ENCODE peak calls at places on chromosome 13, in eight cellular contexts. Z is cardiac muscle cell, E is brain microvascular endothelial cell, F is left lung, P is PC-9, U is A549, O is transverse colon, Q is lower leg skin. C is an unnamed sample.

GRCh38 chr13:76884167-76884566 is 2.0 kb downstream of the KCTD12 start:
- DNase-seq in Z (peak; percentile 73), E (peak; percentile 29), F (peak; percentile 65), P (no peak), U (no peak), O (peak; percentile 17), Q (no peak), C (no peak)

GRCh38 chr13:93561553-93561952 is 334.9 kb downstream of the GPC6 start:
- DNase-seq in Z (no peak), E (no peak), F (no peak), P (no peak), U (no peak), O (no peak), Q (no peak), C (no peak)

GRCh38 chr13:35388456-35388855 is 88.0 kb downstream of the MAB21L1 start:
- DNase-seq in Z (peak; percentile 3), E (no peak), F (no peak), P (no peak), U (no peak), O (no peak), Q (no peak), C (no peak)

GRCh38 chr13:80337011-80337688 is 3.8 kb downstream of the SPRY2 start:
- DNase-seq in Z (peak; percentile 27), E (no peak), F (no peak), P (no peak), U (no peak), O (peak; percentile 21), Q (no peak), C (no peak)

GRCh38 chr13:21909331-21909730 is 238.5 kb downstream of the FGF9 start:
- DNase-seq in Z (no peak), E (no peak), F (no peak), P (no peak), U (no peak), O (no peak), Q (no peak), C (no peak)

GRCh38 chr13:109626386-109627171 is 159.8 kb downstream of the IRS2 start:
- DNase-seq in Z (no peak), E (no peak), F (no peak), P (no peak), U (no peak), O (no peak), Q (no peak), C (no peak)

GRCh38 chr13:64278493-64278892 is 2862.8 kb upstream of the PCDH20 start:
- DNase-seq in Z (peak; percentile 42), E (peak; percentile 59), F (no peak), P (peak; percentile 69), U (no peak), O (no peak), Q (no peak), C (no peak)

GRCh38 chr13:46893820-46894533 is 2.9 kb downstream of the HTR2A start:
- DNase-seq in Z (peak; percentile 65), E (peak; percentile 32), F (peak; percentile 93), P (no peak), U (peak; percentile 31), O (peak; percentile 66), Q (peak; percentile 34), C (peak; percentile 87)

GRCh38 chr13:67229438-67230242 is 496 bp downstream of the PCDH9 start:
- DNase-seq in Z (peak; percentile 6), E (peak; percentile 29), F (no peak), P (no peak), U (peak; percentile 13), O (no peak), Q (no peak), C (no peak)

GRCh38 chr13:111518161-111518791 is 197.8 kb downstream of the TEX29 start:
- DNase-seq in Z (no peak), E (no peak), F (peak; percentile 57), P (no peak), U (no peak), O (no peak), Q (no peak), C (no peak)

GRCh38 chr13:20814224-20814910 is 40.6 kb upstream of the EEF1AKMT1 start:
- DNase-seq in Z (peak; percentile 95), E (peak; percentile 95), F (peak; percentile 82), P (peak; percentile 54), U (peak; percentile 18), O (peak; percentile 60), Q (peak; percentile 80), C (no peak)

GRCh38 chr13:98143601-98144500 is 957 bp downstream of the FARP1 start:
- DNase-seq in Z (peak; percentile 61), E (no peak), F (peak; percentile 79), P (peak; percentile 31), U (peak; percentile 9), O (peak; percentile 23), Q (peak; percentile 23), C (peak; percentile 34)

GRCh38 chr13:85261757-85262346 is 537.4 kb downstream of the SLITRK6 start:
- DNase-seq in Z (peak; percentile 25), E (no peak), F (no peak), P (no peak), U (no peak), O (no peak), Q (no peak), C (no peak)

GRCh38 chr13:48965736-48966135 is 10.0 kb upstream of the FNDC3A start:
- DNase-seq in Z (no peak), E (no peak), F (no peak), P (no peak), U (no peak), O (no peak), Q (no peak), C (no peak)

GRCh38 chr13:42796747-42797356 is 15.5 kb downstream of the FAM216B start:
- DNase-seq in Z (no peak), E (no peak), F (no peak), P (no peak), U (no peak), O (no peak), Q (no peak), C (no peak)

GRCh38 chr13:44934724-44935123 is 54.5 kb downstream of the NUFIP1 start:
- DNase-seq in Z (peak; percentile 55), E (no peak), F (no peak), P (peak; percentile 70), U (no peak), O (no peak), Q (no peak), C (peak; percentile 13)

GRCh38 chr13:107608736-107609135 is 606.6 kb downstream of the LIG4 start:
- DNase-seq in Z (no peak), E (no peak), F (peak; percentile 50), P (no peak), U (no peak), O (no peak), Q (no peak), C (no peak)

GRCh38 chr13:100234524-100235136 is 145.7 kb downstream of the PCCA start:
- DNase-seq in Z (peak; percentile 27), E (peak; percentile 38), F (no peak), P (no peak), U (peak; percentile 14), O (no peak), Q (no peak), C (no peak)

GRCh38 chr13:113091211-113091771 is 14.3 kb upstream of the F7 start:
- DNase-seq in Z (no peak), E (no peak), F (peak; percentile 61), P (no peak), U (no peak), O (no peak), Q (no peak), C (no peak)

GRCh38 chr13:55347528-55347927 is 1793.2 kb upstream of the PRR20A start:
- DNase-seq in Z (no peak), E (no peak), F (no peak), P (no peak), U (no peak), O (no peak), Q (no peak), C (no peak)

DNA sequence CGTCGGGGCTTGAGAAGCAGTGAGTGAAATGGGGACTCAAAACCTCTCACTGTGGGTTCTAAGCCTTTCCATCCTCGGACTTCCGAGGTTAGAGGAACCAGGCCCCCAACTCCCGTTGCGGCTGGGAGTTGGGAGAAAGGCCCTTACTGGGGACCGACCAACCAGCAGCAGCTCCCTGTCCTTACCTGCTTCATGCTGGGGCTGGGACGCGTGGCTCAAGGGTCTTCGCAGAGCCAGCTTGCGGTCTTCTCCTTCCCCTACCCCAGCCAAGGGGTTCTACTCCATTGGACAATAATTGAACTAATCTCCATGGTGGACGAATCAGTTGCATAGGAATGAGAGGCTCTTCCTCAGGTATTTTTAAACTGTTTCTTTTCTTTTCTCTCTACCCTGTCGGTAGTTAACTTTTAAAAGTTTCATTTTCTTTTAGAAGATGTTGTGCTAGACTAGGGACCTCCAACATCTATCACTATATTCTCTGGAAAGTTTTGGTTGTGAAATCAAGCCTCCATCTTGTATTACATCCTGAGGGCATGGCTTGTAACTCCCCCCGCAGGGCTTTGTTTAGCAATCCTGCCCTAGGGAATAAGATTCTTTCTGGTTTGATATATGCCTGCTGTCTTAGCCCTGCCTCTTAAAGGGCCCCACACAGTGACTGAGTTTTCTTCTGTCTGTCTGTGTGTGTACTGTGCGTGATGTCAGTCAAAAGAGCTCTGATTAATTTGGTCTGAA is 1027.1 kb upstream of the PCDH9 start:
- DNase-seq in Z (no peak), E (peak; percentile 12), F (peak; percentile 45), P (peak; percentile 34), U (no peak), O (no peak), Q (no peak), C (no peak)
- TF ChIP-seq CTCF in Z (no peak), E (no peak), F (no peak), P (no peak), U (no peak), O (no peak), Q (no peak), C (no peak)

GRCh38 chr13:36848228-36848982 is 29.4 kb downstream of the RFXAP start:
- DNase-seq in Z (peak; percentile 16), E (peak; percentile 14), F (no peak), P (no peak), U (no peak), O (no peak), Q (no peak), C (no peak)
- TF ChIP-seq CTCF in Z (no peak), E (peak; percentile 51), F (no peak), P (peak; percentile 18), U (no peak), O (no peak), Q (no peak), C (peak; percentile 34)

GRCh38 chr13:81929988-81930387 is 1589.1 kb upstream of the SPRY2 start:
- DNase-seq in Z (peak; percentile 5), E (no peak), F (no peak), P (no peak), U (no peak), O (no peak), Q (no peak), C (no peak)
- TF ChIP-seq CTCF in Z (peak; percentile 13), E (peak; percentile 63), F (no peak), P (peak; percentile 48), U (no peak), O (no peak), Q (no peak), C (no peak)

DNA sequence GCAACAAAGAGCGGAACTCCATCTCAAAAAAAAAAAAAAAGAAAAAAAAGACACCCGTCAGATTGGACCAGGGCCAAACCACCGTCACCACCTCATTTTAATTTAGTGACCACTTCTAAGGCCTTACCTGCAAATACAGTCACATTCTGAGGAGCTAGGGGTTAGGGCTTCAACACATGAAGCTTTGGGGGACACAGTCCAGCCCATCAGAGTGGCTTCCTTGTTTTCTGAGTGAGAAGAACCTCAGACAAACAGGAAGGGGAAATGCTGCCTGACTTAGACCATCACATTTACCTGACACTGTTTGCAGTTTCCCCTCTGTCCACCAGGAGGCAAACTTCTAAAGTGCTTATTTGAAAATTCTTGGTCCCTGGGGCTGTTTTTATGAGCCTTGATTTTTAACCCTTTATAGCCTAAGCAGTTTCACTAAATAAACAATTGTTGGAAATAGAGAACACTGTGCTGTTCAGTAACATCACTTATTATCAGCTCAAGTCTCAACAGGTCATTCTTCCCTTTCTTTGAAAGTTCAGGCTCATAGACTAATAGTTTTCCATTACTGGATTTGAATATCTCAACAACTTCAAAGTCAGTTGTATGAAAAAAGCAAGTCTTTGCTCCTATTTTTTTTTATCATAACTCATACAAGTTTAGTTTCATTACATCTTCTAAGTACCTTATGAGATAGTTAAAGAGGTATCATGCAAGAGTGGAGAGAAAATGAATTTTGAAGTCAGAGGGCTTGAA is 74.9 kb upstream of the WASF3 start:
- DNase-seq in Z (peak; percentile 83), E (peak; percentile 78), F (no peak), P (peak; percentile 67), U (peak; percentile 71), O (peak; percentile 73), Q (peak; percentile 57), C (peak; percentile 81)
- TF ChIP-seq CTCF in Z (peak; percentile 94), E (peak; percentile 90), F (peak; percentile 80), P (peak; percentile 87), U (peak; percentile 59), O (peak; percentile 81), Q (peak; percentile 65), C (peak; percentile 60)